ENCODE peak calls at places on chromosome X, in four cellular contexts. X is kidney tubule cell, L is DMS79 treated with DMSO at 0.1 percent for 48 hours, M is PC-9. N is an unnamed sample.

GRCh38 chrX:47482065-47482511 is 934 bp downstream of the ZNF41 start:
- DNase-seq in L (no peak), M (no peak), X (no peak), N (no peak)

GRCh38 chrX:109475174-109475891 is 6.6 kb downstream of the GUCY2F start:
- DNase-seq in M (peak), L (peak), X (peak), N (peak)

GRCh38 chrX:46959985-46960700 is 47.9 kb downstream of the JADE3 start:
- DNase-seq in X (no peak), M (no peak), L (no peak), N (peak)

GRCh38 chrX:135741192-135741715 is 26.7 kb downstream of the CT45A3 start:
- DNase-seq in X (no peak), L (no peak), M (no peak), N (no peak)

GRCh38 chrX:125894947-125895346 is 271.1 kb downstream of the DCAF12L2 start:
- DNase-seq in X (no peak), M (no peak), L (no peak), N (no peak)

GRCh38 chrX:41293269-41293668 is 40.7 kb upstream of the DDX3X start:
- DNase-seq in L (no peak), M (no peak), X (peak), N (no peak)

GRCh38 chrX:12249997-12250396 is 111.7 kb downstream of the FRMPD4 start:
- DNase-seq in X (peak), M (no peak), L (no peak), N (no peak)

GRCh38 chrX:113512700-113513395 is 672.2 kb upstream of the AMOT start:
- DNase-seq in X (peak), L (no peak), M (peak), N (no peak)

GRCh38 chrX:39953879-39954278 is 143.9 kb downstream of the BCOR start:
- DNase-seq in L (no peak), M (no peak), X (peak), N (no peak)

GRCh38 chrX:110216027-110216426 is 101.9 kb downstream of the AMMECR1 start:
- DNase-seq in L (no peak), M (no peak), X (peak), N (no peak)

N was measured in trophoblast cell.